ENCODE peak calls at places on chromosomes 3 and 15, in ten cellular contexts. A, G, Z, C, K, I, Q, P, Y and L are unnamed samples.

GRCh38 chr3:168534761-168535160 is 439.0 kb upstream of the GOLIM4 start:
- DNase-seq in A (no peak), G (no peak), Z (no peak), C (no peak), K (no peak), I (no peak), Q (no peak), P (no peak), Y (no peak), L (no peak)

GRCh38 chr3:84136425-84136824 is 822.4 kb upstream of the CADM2 start:
- DNase-seq in A (no peak), G (no peak), Z (no peak), C (no peak), K (peak; percentile 8), I (no peak), Q (no peak), P (no peak), Y (no peak), L (no peak)

GRCh38 chr3:175399156-175399840 is 540.2 kb downstream of the NAALADL2 start:
- DNase-seq in A (no peak), G (no peak), Z (no peak), C (no peak), K (no peak), I (no peak), Q (no peak), P (no peak), Y (no peak), L (no peak)

GRCh38 chr3:150797155-150797554 is 34.2 kb upstream of the SIAH2 start:
- DNase-seq in A (no peak), G (no peak), Z (no peak), C (no peak), K (no peak), I (no peak), Q (no peak), P (no peak), Y (no peak), L (no peak)

GRCh38 chr3:67685499-67685898 is 31.1 kb upstream of the SUCLG2 start:
- DNase-seq in A (no peak), G (no peak), Z (no peak), C (peak; percentile 88), K (no peak), I (peak; percentile 48), Q (no peak), P (no peak), Y (no peak), L (peak; percentile 9)

GRCh38 chr3:114527036-114527644 is 233.3 kb downstream of the TIGIT start:
- DNase-seq in A (no peak), G (no peak), Z (no peak), C (peak; percentile 2), K (peak; percentile 17), I (no peak), Q (no peak), P (peak; percentile 25), Y (no peak), L (no peak)

GRCh38 chr3:188950832-188951489 is 220.8 kb upstream of the TPRG1 start:
- DNase-seq in A (no peak), G (no peak), Z (peak; percentile 84), C (no peak), K (peak; percentile 85), I (no peak), Q (peak; percentile 80), P (no peak), Y (peak; percentile 99), L (peak; percentile 98)

GRCh38 chr3:104297617-104298016 is 1069.1 kb upstream of the ALCAM start:
- DNase-seq in A (no peak), G (no peak), Z (no peak), C (no peak), K (no peak), I (no peak), Q (no peak), P (no peak), Y (no peak), L (no peak)

GRCh38 chr15:42267286-42267685 is 5.7 kb upstream of the GANC start:
- DNase-seq in A (no peak), G (no peak), Z (no peak), C (no peak), K (no peak), I (no peak), Q (no peak), P (no peak), Y (no peak), L (no peak)

GRCh38 chr15:98785796-98786581 is 137.7 kb downstream of the IGF1R start:
- DNase-seq in A (no peak), G (no peak), Z (peak; percentile 63), C (no peak), K (no peak), I (no peak), Q (peak; percentile 34), P (no peak), Y (no peak), L (no peak)

GRCh38 chr15:71115567-71116351 is 488 bp downstream of the THSD4 start:
- DNase-seq in A (no peak), G (peak; percentile 76), Z (peak; percentile 66), C (no peak), K (peak; percentile 60), I (no peak), Q (peak; percentile 21), P (peak; percentile 49), Y (peak; percentile 41), L (peak; percentile 57)

GRCh38 chr15:98714906-98715305 is 66.6 kb downstream of the IGF1R start:
- DNase-seq in A (no peak), G (no peak), Z (no peak), C (no peak), K (no peak), I (no peak), Q (no peak), P (no peak), Y (no peak), L (no peak)

GRCh38 chr15:73633991-73634495 is 854 bp upstream of the NPTN start:
- DNase-seq in A (no peak), G (no peak), Z (no peak), C (no peak), K (peak; percentile 92), I (no peak), Q (no peak), P (peak; percentile 6), Y (peak; percentile 90), L (peak; percentile 94)

GRCh38 chr15:42716626-42717025 is 20.3 kb downstream of the CDAN1 start:
- DNase-seq in A (no peak), G (no peak), Z (peak; percentile 4), C (no peak), K (no peak), I (no peak), Q (no peak), P (no peak), Y (peak; percentile 30), L (no peak)

GRCh38 chr3:52839892-52840545 is 5.2 kb upstream of the MUSTN1 start:
- DNase-seq in A (no peak), G (no peak), Z (no peak), C (no peak), K (no peak), I (no peak), Q (no peak), P (no peak), Y (no peak), L (no peak)

GRCh38 chr3:197365621-197366020 is 67.2 kb upstream of the DLG1 start:
- DNase-seq in A (no peak), G (no peak), Z (no peak), C (no peak), K (no peak), I (no peak), Q (no peak), P (no peak), Y (no peak), L (no peak)

GRCh38 chr15:59965741-59966140 is 38.4 kb upstream of the FOXB1 start:
- DNase-seq in A (no peak), G (no peak), Z (no peak), C (no peak), K (no peak), I (no peak), Q (no peak), P (no peak), Y (no peak), L (no peak)

GRCh38 chr15:34358367-34358766 is 8.6 kb downstream of the LPCAT4 start:
- DNase-seq in A (no peak), G (no peak), Z (no peak), C (no peak), K (no peak), I (no peak), Q (no peak), P (no peak), Y (no peak), L (no peak)
- TF ChIP-seq CTCF in A (no peak), G (peak; percentile 54), Z (no peak), C (peak; percentile 32), K (peak; percentile 35), I (no peak), Q (no peak), P (no peak), Y (peak; percentile 59), L (peak; percentile 30)

GRCh38 chr15:52331490-52332240 is 36.1 kb upstream of the MYO5C start:
- DNase-seq in A (no peak), G (no peak), Z (peak; percentile 63), C (peak; percentile 89), K (peak; percentile 75), I (peak; percentile 47), Q (no peak), P (peak; percentile 11), Y (peak; percentile 38), L (peak; percentile 62)
- TF ChIP-seq CTCF in A (peak; percentile 49), G (peak; percentile 58), Z (no peak), C (peak; percentile 89), K (peak; percentile 65), I (peak; percentile 66), Q (no peak), P (peak; percentile 17), Y (peak; percentile 50), L (peak; percentile 53)

GRCh38 chr15:78620839-78621421 is at the start of gene CHRNA3:
- DNase-seq in A (no peak), G (no peak), Z (peak; percentile 9), C (no peak), K (no peak), I (peak; percentile 25), Q (no peak), P (peak; percentile 23), Y (no peak), L (no peak)

GRCh38 chr15:78621810-78622402 is 1.1 kb upstream of the CHRNA3 start:
- DNase-seq in A (no peak), G (no peak), Z (peak; percentile 18), C (no peak), K (no peak), I (peak; percentile 37), Q (no peak), P (no peak), Y (no peak), L (no peak)

GRCh38 chr15:78618490-78618934 is 2.3 kb downstream of the CHRNA3 start:
- DNase-seq in A (peak; percentile 74), G (peak; percentile 91), Z (peak; percentile 91), C (peak; percentile 83), K (peak; percentile 57), I (peak; percentile 88), Q (peak; percentile 83), P (peak; percentile 93), Y (peak; percentile 83), L (peak; percentile 80)

GRCh38 chr15:78619022-78619950 is 1.5 kb downstream of the CHRNA3 start:
- DNase-seq in A (no peak), G (no peak), Z (peak; percentile 20), C (no peak), K (no peak), I (peak; percentile 31), Q (no peak), P (no peak), Y (no peak), L (no peak)

GRCh38 chr15:78620021-78620838 is 566 bp downstream of the CHRNA3 start:
- DNase-seq in A (no peak), G (no peak), Z (peak; percentile 23), C (no peak), K (no peak), I (no peak), Q (no peak), P (peak; percentile 64), Y (no peak), L (no peak)
- TF ChIP-seq CTCF in A (no peak), G (peak; percentile 57), Z (no peak), C (no peak), K (no peak), I (no peak), Q (no peak), P (no peak), Y (peak; percentile 61), L (peak; percentile 29)

GRCh38 chr15:92383528-92384326 is 10.0 kb upstream of the ST8SIA2 start:
- DNase-seq in A (no peak), G (no peak), Z (no peak), C (no peak), K (no peak), I (no peak), Q (no peak), P (peak; percentile 58), Y (peak; percentile 21), L (no peak)
- TF ChIP-seq CTCF in A (peak; percentile 55), G (peak; percentile 82), Z (no peak), C (peak; percentile 70), K (peak; percentile 38), I (peak; percentile 29), Q (no peak), P (peak; percentile 89), Y (peak; percentile 90), L (peak; percentile 84)